ENCODE peak calls at places on chromosomes 2 and 18, in six cellular contexts. H, M, Y, W, C and E are unnamed samples.

GRCh38 chr2:170411660-170412059 is 233.7 kb downstream of the MYO3B start:
- DNase-seq in H (no peak), M (no peak), Y (no peak), W (no peak), C (no peak), E (no peak)

GRCh38 chr2:231687133-231687852 is 21.0 kb upstream of the PTMA start:
- DNase-seq in H (no peak), M (peak), Y (peak), W (peak), C (peak), E (peak)

GRCh38 chr2:29317801-29318485 is 202.7 kb downstream of the CLIP4 start:
- DNase-seq in H (no peak), M (no peak), Y (no peak), W (no peak), C (no peak), E (no peak)

GRCh38 chr18:68666316-68666715 is 48.6 kb downstream of the TMX3 start:
- DNase-seq in H (peak), M (no peak), Y (no peak), W (no peak), C (no peak), E (no peak)

GRCh38 chr2:112493858-112494648 is 12.1 kb downstream of the TTL start:
- DNase-seq in H (peak), M (peak), Y (peak), W (no peak), C (no peak), E (no peak)

GRCh38 chr18:56248613-56249235 is 389.7 kb downstream of the TXNL1 start:
- DNase-seq in H (no peak), M (no peak), Y (no peak), W (no peak), C (no peak), E (no peak)

GRCh38 chr2:31429759-31430438 is 15.4 kb upstream of the XDH start:
- DNase-seq in H (peak), M (no peak), Y (no peak), W (no peak), C (no peak), E (no peak)

GRCh38 chr2:113061896-113062770 is 3.1 kb downstream of the IL36RN start:
- DNase-seq in H (no peak), M (no peak), Y (no peak), W (no peak), C (no peak), E (peak)

GRCh38 chr2:23385351-23385747 is 370 bp downstream of the KLHL29 start:
- DNase-seq in H (peak), M (peak), Y (no peak), W (no peak), C (no peak), E (no peak)

GRCh38 chr2:17583166-17583565 is 42.7 kb downstream of the VSNL1 start:
- DNase-seq in H (peak), M (no peak), Y (no peak), W (no peak), C (no peak), E (no peak)

GRCh38 chr18:46167971-46168370 is 63.8 kb downstream of the HAUS1 start:
- DNase-seq in H (no peak), M (no peak), Y (no peak), W (no peak), C (no peak), E (peak)

GRCh38 chr2:96431319-96431718 is 73.8 kb downstream of the NEURL3 start:
- DNase-seq in H (no peak), M (no peak), Y (no peak), W (no peak), C (no peak), E (no peak)

GRCh38 chr2:62300925-62301324 is 105.0 kb downstream of the B3GNT2 start:
- DNase-seq in H (no peak), M (no peak), Y (no peak), W (no peak), C (no peak), E (no peak)

GRCh38 chr18:23307567-23308295 is 145.4 kb upstream of the RIOK3 start:
- DNase-seq in H (peak), M (no peak), Y (no peak), W (no peak), C (no peak), E (no peak)

GRCh38 chr18:75802681-75803080 is 375.2 kb upstream of the SMIM21 start:
- DNase-seq in H (no peak), M (no peak), Y (no peak), W (no peak), C (no peak), E (no peak)

GRCh38 chr2:240420206-240420899 is 15.1 kb upstream of the GPC1 start:
- DNase-seq in H (no peak), M (no peak), Y (peak), W (no peak), C (no peak), E (no peak)

GRCh38 chr2:85971369-85971768 is 82.6 kb upstream of the ST3GAL5 start:
- DNase-seq in H (peak), M (no peak), Y (no peak), W (no peak), C (no peak), E (no peak)

GRCh38 chr2:145158051-145158586 is 638.2 kb upstream of the ZEB2 start:
- DNase-seq in H (peak), M (no peak), Y (no peak), W (no peak), C (no peak), E (peak)

GRCh38 chr2:132009177-132009873 is 152.4 kb downstream of the ANKRD30BL start:
- DNase-seq in H (no peak), M (no peak), Y (no peak), W (no peak), C (no peak), E (no peak)

GRCh38 chr2:37324536-37324785 is 172 bp downstream of the PRKD3 start:
- DNase-seq in H (peak), M (peak), Y (no peak), W (no peak), C (no peak), E (peak)